ENCODE peak calls at places on chromosomes 7 and 10, in eight cellular contexts. A, X, C, R, Q, Y, M and V are unnamed samples.
A peak's percentile ranks its signal among the peaks of the same experiment; 100 is the strongest.

GRCh38 chr10:103804866-103805265 is 50.5 kb downstream of the SH3PXD2A start:
- DNase-seq in A (no peak), X (no peak), C (no peak), R (no peak), Q (no peak), Y (no peak), M (no peak), V (no peak)

GRCh38 chr7:108158766-108159165 is 28.6 kb upstream of the LAMB4 start:
- DNase-seq in A (peak; percentile 39), X (peak; percentile 16), C (no peak), R (no peak), Q (no peak), Y (no peak), M (no peak), V (no peak)

GRCh38 chr7:40859965-40860543 is 725.2 kb downstream of the SUGCT start:
- DNase-seq in A (no peak), X (no peak), C (no peak), R (no peak), Q (peak; percentile 60), Y (no peak), M (no peak), V (no peak)

GRCh38 chr10:871951-872403 is 59.5 kb downstream of the LARP4B start:
- DNase-seq in A (no peak), X (no peak), C (no peak), R (no peak), Q (no peak), Y (no peak), M (no peak), V (no peak)

GRCh38 chr10:86178401-86179142 is 188.0 kb downstream of the GRID1 start:
- DNase-seq in A (peak; percentile 10), X (peak; percentile 16), C (no peak), R (no peak), Q (no peak), Y (no peak), M (peak; percentile 36), V (no peak)

GRCh38 chr10:56895306-56895705 is 534.2 kb upstream of the ZWINT start:
- DNase-seq in A (no peak), X (no peak), C (no peak), R (no peak), Q (no peak), Y (no peak), M (no peak), V (no peak)

GRCh38 chr7:139457153-139457946 is 26.1 kb downstream of the KLRG2 start:
- DNase-seq in A (peak; percentile 19), X (peak; percentile 43), C (no peak), R (no peak), Q (no peak), Y (no peak), M (peak; percentile 35), V (no peak)

GRCh38 chr7:139570119-139570518 is 46.6 kb downstream of the CLEC2L start:
- DNase-seq in A (no peak), X (no peak), C (no peak), R (no peak), Q (no peak), Y (no peak), M (peak; percentile 26), V (no peak)

GRCh38 chr7:83614112-83614511 is 34.8 kb downstream of the SEMA3E start:
- DNase-seq in A (peak; percentile 9), X (no peak), C (no peak), R (no peak), Q (no peak), Y (no peak), M (no peak), V (no peak)

GRCh38 chr10:116722736-116723427 is 19.5 kb downstream of the HSPA12A start:
- DNase-seq in A (no peak), X (no peak), C (no peak), R (no peak), Q (no peak), Y (no peak), M (no peak), V (no peak)

GRCh38 chr10:61464461-61465215 is 11.5 kb upstream of the TMEM26 start:
- DNase-seq in A (peak; percentile 54), X (peak; percentile 76), C (no peak), R (peak; percentile 43), Q (no peak), Y (no peak), M (peak; percentile 22), V (no peak)

GRCh38 chr7:100435401-100436304 is 644 bp downstream of the PPP1R35 start:
- DNase-seq in A (peak; percentile 39), X (peak; percentile 52), C (peak; percentile 38), R (no peak), Q (no peak), Y (no peak), M (no peak), V (peak; percentile 31)

GRCh38 chr7:34165927-34166550 is 260.7 kb downstream of the BMPER start:
- DNase-seq in A (peak; percentile 66), X (peak; percentile 73), C (no peak), R (no peak), Q (no peak), Y (no peak), M (peak; percentile 44), V (no peak)